ENCODE peak calls at places on chromosomes 4 and X, in four cellular contexts. V is WTC11, Q is HepG2, Y is GM12878. R is an unnamed sample.
A peak's percentile ranks its signal among the peaks of the same experiment; 100 is the strongest.

GRCh38 chr4:184421558-184422155 is 52.7 kb downstream of the IRF2 start:
- DNase-seq in V (no peak), Q (no peak), Y (peak; percentile 46), R (no peak)

GRCh38 chrX:147315493-147315892 is 500.9 kb upstream of the CXorf51A start:
- DNase-seq in V (no peak), Q (no peak), Y (no peak), R (no peak)

GRCh38 chr4:91681544-91681943 is 622.2 kb upstream of the GRID2 start:
- DNase-seq in Y (no peak), V (no peak), Q (no peak), R (no peak)

GRCh38 chrX:132373610-132374009 is 115.2 kb downstream of the MBNL3 start:
- DNase-seq in Y (no peak), V (no peak), Q (no peak), R (no peak)

GRCh38 chrX:63750846-63751245 is 34.2 kb downstream of the ARHGEF9 start:
- DNase-seq in Q (no peak), Y (no peak), V (no peak), R (no peak)

GRCh38 chr4:159358226-159358625 is 255.3 kb downstream of the RAPGEF2 start:
- DNase-seq in V (no peak), Y (no peak), Q (no peak), R (no peak)

GRCh38 chr4:176359590-176359989 is 39.8 kb downstream of the SPCS3 start:
- DNase-seq in Y (no peak), Q (no peak), V (no peak), R (no peak)

GRCh38 chr4:10354746-10355145 is 102.5 kb downstream of the ZNF518B start:
- DNase-seq in Y (no peak), V (no peak), Q (no peak), R (no peak)

GRCh38 chr4:160423879-160424451 is 1321.1 kb downstream of the RAPGEF2 start:
- DNase-seq in Y (no peak), V (no peak), Q (no peak), R (no peak)

GRCh38 chr4:80740375-80740774 is 290.1 kb upstream of the BMP3 start:
- DNase-seq in V (no peak), Q (no peak), Y (no peak), R (no peak)

GRCh38 chr4:65954416-65954815 is 284.1 kb upstream of the EPHA5 start:
- DNase-seq in Q (no peak), Y (no peak), V (no peak), R (no peak)

GRCh38 chrX:41192880-41193279 is 107.6 kb downstream of the USP9X start:
- DNase-seq in V (no peak), Q (no peak), Y (no peak), R (no peak)

GRCh38 chr4:108527729-108528128 is 92.6 kb upstream of the RPL34 start:
- DNase-seq in Q (no peak), V (no peak), Y (no peak), R (no peak)

GRCh38 chrX:18931972-18932371 is 51.9 kb downstream of the PHKA2 start:
- DNase-seq in V (peak; percentile 15), Y (no peak), Q (peak; percentile 2), R (peak; percentile 6)

GRCh38 chr4:15794905-15795304 is 16.8 kb downstream of the CD38 start:
- DNase-seq in Q (no peak), Y (no peak), V (no peak), R (no peak)

GRCh38 chr4:30837131-30837539 is 117.0 kb downstream of the PCDH7 start:
- DNase-seq in V (no peak), Y (no peak), Q (no peak), R (no peak)

GRCh38 chrX:119757979-119758681 is at the start of gene SOWAHD:
- DNase-seq in Y (no peak), Q (peak; percentile 50), V (peak; percentile 63), R (peak; percentile 30)

GRCh38 chr4:99117876-99118693 is 26.0 kb downstream of the ADH4 start:
- DNase-seq in Y (no peak), Q (peak; percentile 7), V (no peak), R (no peak)

GRCh38 chr4:3524349-3524748 is 7.9 kb downstream of the LRPAP1 start:
- DNase-seq in Q (no peak), V (peak; percentile 5), Y (no peak), R (no peak)

GRCh38 chrX:110037181-110037580 is 34.3 kb downstream of the TMEM164 start:
- DNase-seq in V (no peak), Y (no peak), Q (no peak), R (no peak)

GRCh38 chr4:165684177-165684870 is 188.7 kb upstream of the TLL1 start:
- DNase-seq in Y (no peak), V (no peak), Q (no peak), R (no peak)

GRCh38 chrX:4764888-4765287 is 1051.4 kb upstream of the PRKX start:
- DNase-seq in Y (no peak), Q (no peak), V (no peak), R (no peak)

GRCh38 chr4:156933633-156934258 is 37.9 kb downstream of the PDGFC start:
- DNase-seq in Y (no peak), Q (peak; percentile 58), V (no peak), R (no peak)

GRCh38 chrX:3550160-3550765 is 163.2 kb downstream of the PRKX start:
- DNase-seq in Y (no peak), V (no peak), Q (no peak), R (peak; percentile 7)

GRCh38 chr4:43757147-43757546 is 691.5 kb downstream of the KCTD8 start:
- DNase-seq in V (no peak), Q (no peak), Y (no peak), R (peak; percentile 4)

DNA sequence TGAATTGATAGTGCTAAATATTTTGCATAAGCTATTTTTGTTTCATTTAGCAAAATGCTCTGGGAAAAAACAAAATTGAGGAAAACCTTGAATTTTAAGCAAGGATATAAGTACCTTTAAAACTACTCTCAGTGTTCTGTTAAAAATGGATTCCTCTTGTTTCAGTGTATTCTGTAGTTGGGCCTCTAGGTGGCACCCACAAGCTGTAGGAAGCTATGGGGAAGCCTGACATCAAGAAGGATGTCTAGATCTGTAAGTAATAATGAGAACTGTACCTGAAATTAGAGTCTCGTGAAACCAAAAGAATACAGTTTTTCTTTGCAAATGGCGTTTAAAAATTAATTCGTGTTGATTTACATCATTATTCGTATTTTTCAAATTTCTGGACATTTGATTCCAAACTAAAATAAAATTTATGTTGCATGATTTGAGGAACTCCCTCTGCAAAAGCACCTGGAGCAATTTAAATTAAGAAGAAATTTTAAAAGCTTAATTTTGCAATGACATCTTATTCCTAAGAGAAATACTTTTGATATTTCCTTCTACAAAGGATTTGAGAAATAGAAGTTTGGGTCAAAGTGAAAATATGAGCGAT is 51.2 kb downstream of the TMPRSS11E start:
- DNase-seq in Y (peak; percentile 30), Q (peak; percentile 78), V (peak; percentile 65), R (peak; percentile 73)
- TF ChIP-seq CREM in Y (no peak), Q (no peak), V (no peak), R (no peak)

GRCh38 chrX:101051549-101052302 is at the start of gene TRMT2B:
- DNase-seq in Q (peak; percentile 35), Y (peak; percentile 44), V (peak; percentile 57), R (peak; percentile 86)

GRCh38 chrX:101062171-101062570 is 10.3 kb upstream of the TRMT2B start:
- DNase-seq in V (no peak), Y (no peak), Q (no peak), R (no peak)

DNA sequence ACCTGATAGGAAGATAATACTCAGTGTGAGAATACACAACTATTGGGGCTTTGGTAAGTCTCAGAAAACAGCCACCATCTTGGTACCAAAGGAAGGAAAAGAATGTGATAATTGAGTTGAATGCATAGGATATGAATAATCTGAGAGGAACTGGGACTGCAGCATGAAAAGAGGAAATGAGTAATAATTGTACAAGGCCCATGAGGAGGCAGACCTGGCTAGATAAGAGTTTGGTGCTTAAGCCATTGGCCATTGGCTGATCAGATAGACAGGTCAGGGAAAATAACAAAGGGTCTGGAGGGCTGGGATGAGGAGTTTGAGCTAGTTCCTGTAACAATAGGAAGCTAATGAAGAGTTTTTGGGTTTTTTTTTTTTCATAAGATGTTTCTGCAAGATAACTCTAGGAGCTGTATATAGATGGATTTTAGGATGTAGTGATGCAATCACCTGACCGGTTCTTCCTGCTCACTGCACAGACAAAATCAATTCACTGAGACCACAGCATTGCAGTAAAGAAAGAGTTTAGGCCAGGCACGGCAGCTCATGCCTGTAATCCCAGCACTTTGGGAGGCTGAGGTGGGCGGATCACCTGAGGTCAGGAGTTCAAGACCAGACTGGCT is 5.3 kb upstream of the TRMT2B start:
- DNase-seq in V (no peak), Q (no peak), Y (peak; percentile 32), R (peak; percentile 60)
- TF ChIP-seq CREM in V (no peak), Q (no peak), Y (no peak), R (no peak)

DNA sequence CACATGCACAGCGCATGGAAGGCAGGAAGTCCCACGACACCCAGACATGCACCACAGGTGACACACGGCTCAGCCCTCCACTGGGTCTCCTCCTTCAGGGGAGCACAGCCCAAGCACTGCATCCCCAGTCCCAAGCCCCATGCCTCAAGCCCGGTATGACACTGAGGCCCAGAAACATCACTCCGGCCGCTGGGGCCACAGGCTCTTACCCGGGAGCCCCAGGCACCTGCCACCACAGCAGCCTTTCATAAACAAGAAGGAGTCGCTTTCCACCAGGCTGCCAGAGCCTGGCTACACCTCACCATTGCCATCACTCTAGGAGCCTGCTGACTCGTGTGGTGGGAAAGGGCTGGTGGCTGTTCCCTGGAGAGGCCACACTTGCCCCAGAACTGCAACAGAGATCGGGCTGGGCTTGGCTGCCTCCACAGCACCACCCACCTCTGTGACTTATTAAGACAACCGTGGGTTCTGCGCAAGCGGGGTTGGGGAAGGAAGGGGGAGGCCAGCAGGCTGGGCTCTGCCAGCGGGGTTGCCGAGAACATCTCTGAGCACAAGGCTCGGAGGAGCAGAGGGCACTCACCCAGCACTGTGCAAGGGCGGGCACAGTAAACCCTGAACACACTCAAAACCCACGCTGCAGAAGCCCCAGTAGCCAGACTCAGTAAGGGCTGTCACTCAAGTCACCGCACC is 4.5 kb downstream of the HAUS7 start:
- DNase-seq in Y (no peak), Q (no peak), V (no peak), R (no peak)
- TF ChIP-seq CREM in Y (no peak), Q (no peak), V (no peak), R (no peak)

GRCh38 chr4:6968496-6968895 is 58.9 kb downstream of the TBC1D14 start:
- DNase-seq in Q (no peak), V (no peak), Y (no peak), R (no peak)
- TF ChIP-seq CREM in Q (no peak), V (no peak), Y (no peak), R (no peak)

GRCh38 chr4:104493071-104493831 is 1.4 kb downstream of the CXXC4 start:
- DNase-seq in Y (no peak), V (no peak), Q (no peak), R (no peak)
- TF ChIP-seq CREM in Y (no peak), V (no peak), Q (no peak), R (no peak)

DNA sequence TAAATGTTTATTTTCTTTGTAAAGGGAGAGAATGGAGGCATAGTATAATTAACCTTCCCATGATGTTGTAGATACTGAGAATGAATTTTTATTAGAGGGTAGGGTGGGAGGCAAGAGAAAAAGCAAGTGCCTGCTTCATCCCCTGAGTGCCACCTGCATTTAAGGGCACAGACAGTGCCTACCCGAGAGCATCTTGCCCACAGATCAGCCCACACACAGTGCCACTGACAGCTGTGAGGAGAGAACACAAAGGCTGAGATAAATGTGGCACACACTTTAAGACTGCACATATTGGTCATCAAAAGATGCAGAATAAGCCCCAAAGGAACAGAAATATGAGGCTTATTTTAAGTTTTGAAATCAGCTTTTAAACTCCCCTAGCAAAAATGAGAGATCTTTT is 250.8 kb downstream of the SLC39A8 start:
- DNase-seq in Q (no peak), Y (no peak), V (no peak), R (no peak)
- TF ChIP-seq CREM in Q (no peak), Y (no peak), V (no peak), R (no peak)